ENCODE peak calls at places on chromosomes 1 and 21, in seven cellular contexts. B is GM23338, P is PC-9, A is GM23248, R is PC-3, G is Karpas-422, Q is MM.1S. F is an unnamed sample. For H3K9me2, the result is how much of the 10 kb centered on the place peaks cover.

GRCh38 chr1:7580923-7581753 is 190.0 kb upstream of the VAMP3 start:
- DNase-seq in B (no peak), G (no peak), P (no peak), A (peak), Q (no peak), R (no peak), F (no peak)

GRCh38 chr1:153343811-153344717 is 4.6 kb downstream of the PGLYRP4 start:
- DNase-seq in Q (peak), P (no peak), A (no peak), R (no peak), G (no peak), B (no peak), F (no peak)

GRCh38 chr1:55592122-55592521 is 377.0 kb upstream of the USP24 start:
- DNase-seq in P (no peak), A (no peak), G (no peak), R (no peak), B (no peak), Q (no peak), F (no peak)

GRCh38 chr21:41171210-41171609 is 3.2 kb downstream of the BACE2 start:
- DNase-seq in R (peak), B (no peak), A (no peak), P (peak), Q (no peak), G (no peak), F (no peak)

GRCh38 chr1:78950801-78951200 is 55.7 kb downstream of the ADGRL4 start:
- DNase-seq in Q (no peak), B (no peak), R (no peak), G (no peak), A (peak), P (no peak), F (no peak)

GRCh38 chr1:71294178-71294577 is 213.3 kb upstream of the ZRANB2 start:
- DNase-seq in P (no peak), A (peak), Q (no peak), B (no peak), G (no peak), R (no peak), F (no peak)

GRCh38 chr1:226677121-226678020 is 61.7 kb downstream of the ITPKB start:
- DNase-seq in B (no peak), G (peak), R (peak), P (peak), Q (peak), A (peak), F (no peak)

GRCh38 chr1:53121319-53122172 is 20.9 kb downstream of the SLC1A7 start:
- DNase-seq in B (no peak), Q (no peak), G (no peak), A (peak), R (peak), P (no peak), F (no peak)

GRCh38 chr21:44874497-44875331 is 1.2 kb upstream of the PTTG1IP start:
- DNase-seq in R (peak), Q (peak), A (peak), G (no peak), B (peak), P (no peak), F (no peak)

GRCh38 chr1:110765640-110766335 is 91.0 kb upstream of the KCNA3 start:
- DNase-seq in Q (peak), B (peak), R (peak), G (peak), A (peak), P (no peak), F (peak)

DNA sequence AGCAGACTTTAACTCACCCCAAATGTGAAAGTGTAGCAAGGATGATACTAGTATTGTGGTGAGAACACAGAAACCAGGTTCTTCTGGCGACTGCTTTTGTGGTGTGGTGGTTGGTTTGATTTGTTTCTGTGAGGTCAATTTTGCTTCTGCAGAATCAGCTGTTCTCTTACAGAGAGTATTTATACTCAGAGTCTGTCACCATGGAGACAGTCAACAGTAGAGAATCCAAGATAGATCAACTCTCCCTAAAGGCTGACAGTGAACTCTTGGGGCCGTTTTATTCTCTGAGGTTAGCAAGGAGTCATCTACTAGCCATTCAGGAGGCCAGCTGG is at the start of gene CFAP107:
- DNase-seq in G (no peak), A (peak), B (peak), Q (peak), R (no peak), P (no peak), F (no peak)
- H3K9me2 ChIP-seq in G (under half), A (under half), B (under half), Q (under half), R (under half), P (under half), F (under half)

GRCh38 chr1:203278885-203279406 is 26.4 kb upstream of the BTG2 start:
- DNase-seq in Q (no peak), B (no peak), P (no peak), R (no peak), G (no peak), A (no peak), F (no peak)

GRCh38 chr1:203278087-203278884 is 27.0 kb upstream of the BTG2 start:
- DNase-seq in G (peak), P (no peak), A (peak), B (peak), Q (peak), R (no peak), F (no peak)

GRCh38 chr1:203276408-203276807 is 28.9 kb upstream of the BTG2 start:
- DNase-seq in A (no peak), R (no peak), B (no peak), G (peak), P (no peak), Q (no peak), F (no peak)

GRCh38 chr1:203275656-203276272 is 29.6 kb upstream of the BTG2 start:
- DNase-seq in R (no peak), P (no peak), G (no peak), Q (no peak), B (no peak), A (no peak), F (no peak)

GRCh38 chr1:203276916-203277535 is 28.3 kb upstream of the BTG2 start:
- DNase-seq in Q (no peak), P (no peak), R (no peak), B (no peak), A (no peak), G (peak), F (no peak)
- H3K9me2 ChIP-seq in Q (under half), P (under half), R (under half), B (under half), A (under half), G (under half), F (under half)

GRCh38 chr1:96790599-96790998 is 69.0 kb downstream of the PTBP2 start:
- DNase-seq in B (no peak), R (no peak), A (peak), Q (no peak), G (no peak), P (no peak), F (no peak)
- H3K9me2 ChIP-seq in B (under half), R (under half), A (under half), Q (under half), G (under half), P (under half), F (under half)

GRCh38 chr1:183632964-183633363 is 2.6 kb downstream of the ARPC5 start:
- DNase-seq in P (no peak), R (no peak), G (no peak), B (no peak), A (peak), Q (peak), F (no peak)
- H3K9me2 ChIP-seq in P (under half), R (under half), G (under half), B (under half), A (under half), Q (under half), F (under half)

GRCh38 chr1:160091666-160092223 is 6.7 kb downstream of the IGSF8 start:
- DNase-seq in G (no peak), B (no peak), A (no peak), P (no peak), Q (no peak), R (no peak), F (no peak)

GRCh38 chr1:160087118-160087662 is 5.9 kb downstream of the KCNJ9 start:
- DNase-seq in Q (no peak), B (no peak), R (no peak), A (no peak), P (no peak), G (no peak), F (no peak)

GRCh38 chr1:160090760-160091159 is 7.7 kb downstream of the IGSF8 start:
- DNase-seq in P (no peak), A (no peak), B (no peak), R (no peak), Q (no peak), G (no peak), F (no peak)

GRCh38 chr1:160092366-160093068 is 5.9 kb downstream of the IGSF8 start:
- DNase-seq in P (no peak), B (no peak), R (no peak), G (no peak), A (no peak), Q (no peak), F (no peak)

GRCh38 chr1:160089883-160090282 is 8.5 kb downstream of the IGSF8 start:
- DNase-seq in Q (no peak), G (no peak), B (no peak), R (no peak), P (no peak), A (no peak), F (no peak)
- H3K9me2 ChIP-seq in Q (under half), G (under half), B (under half), R (under half), P (under half), A (under half), F (under half)

GRCh38 chr1:10615932-10616671 is 141.4 kb downstream of the PEX14 start:
- DNase-seq in P (no peak), Q (no peak), G (no peak), B (no peak), R (no peak), A (no peak), F (no peak)
- H3K9me2 ChIP-seq in P (under half), Q (under half), G (under half), B (under half), R (under half), A (under half), F (under half)

GRCh38 chr1:62725255-62725654 is 37.1 kb upstream of the DOCK7 start:
- DNase-seq in R (no peak), G (no peak), P (no peak), B (peak), A (peak), Q (peak), F (no peak)

GRCh38 chr1:62724430-62724829 is 36.2 kb upstream of the DOCK7 start:
- DNase-seq in A (peak), G (no peak), R (no peak), B (no peak), P (no peak), Q (no peak), F (no peak)

GRCh38 chr1:62725981-62726588 is 37.9 kb upstream of the DOCK7 start:
- DNase-seq in B (no peak), Q (no peak), P (no peak), G (no peak), R (no peak), A (peak), F (no peak)

GRCh38 chr1:62728963-62729362 is 40.8 kb upstream of the DOCK7 start:
- DNase-seq in B (peak), R (no peak), P (no peak), G (no peak), A (no peak), Q (no peak), F (no peak)

GRCh38 chr1:62727656-62728396 is 39.6 kb upstream of the DOCK7 start:
- DNase-seq in G (no peak), Q (no peak), B (peak), P (no peak), A (peak), R (no peak), F (no peak)
- H3K9me2 ChIP-seq in G (under half), Q (under half), B (under half), P (under half), A (under half), R (under half), F (under half)

GRCh38 chr21:26952274-26953066 is 14.4 kb downstream of the ADAMTS5 start:
- DNase-seq in B (peak), R (no peak), G (no peak), A (no peak), Q (no peak), P (no peak), F (no peak)
- H3K9me2 ChIP-seq in B (under half), R (under half), G (under half), A (under half), Q (under half), P (under half), F (under half)

GRCh38 chr1:89955806-89956205 is 39.1 kb upstream of the ZNF326 start:
- DNase-seq in G (no peak), A (no peak), R (no peak), B (no peak), Q (no peak), P (no peak), F (no peak)
- H3K9me2 ChIP-seq in G (under half), A (under half), R (under half), B (under half), Q (under half), P (under half), F (under half)

F was measured in HCT116.